ENCODE peak calls at places on chromosome 15, in seven cellular contexts. P is colonic mucosa, J is A549, Q is pancreas, Y is tibial nerve, D is hepatocyte, E is astrocyte of the spinal cord. F is an unnamed sample.

GRCh38 chr15:90004252-90004651 is 3.1 kb downstream of the ZNF710 start:
- DNase-seq in P (no peak), J (no peak), Q (no peak), Y (no peak), D (peak; percentile 49), E (no peak), F (no peak)

GRCh38 chr15:86164222-86164898 is 84.7 kb downstream of the AGBL1 start:
- DNase-seq in P (no peak), J (no peak), Q (no peak), Y (no peak), D (peak; percentile 68), E (no peak), F (no peak)

GRCh38 chr15:59335197-59335786 is 37.4 kb downstream of the MYO1E start:
- DNase-seq in P (no peak), J (no peak), Q (no peak), Y (no peak), D (no peak), E (peak; percentile 49), F (no peak)

GRCh38 chr15:67768592-67768991 is 56.7 kb upstream of the SKOR1 start:
- DNase-seq in P (no peak), J (no peak), Q (no peak), Y (no peak), D (no peak), E (no peak), F (no peak)

GRCh38 chr15:90101130-90101968 is 919 bp downstream of the IDH2 start:
- DNase-seq in P (peak; percentile 58), J (no peak), Q (peak; percentile 69), Y (no peak), D (peak; percentile 58), E (no peak), F (peak; percentile 39)

GRCh38 chr15:76057332-76058000 is 2.3 kb upstream of the TMEM266 start:
- DNase-seq in P (peak; percentile 33), J (peak; percentile 53), Q (no peak), Y (no peak), D (peak; percentile 68), E (peak; percentile 35), F (peak; percentile 60)

GRCh38 chr15:60299452-60300047 is 98.2 kb downstream of the ANXA2 start:
- DNase-seq in P (peak; percentile 26), J (no peak), Q (peak; percentile 31), Y (no peak), D (peak; percentile 5), E (peak; percentile 6), F (no peak)

GRCh38 chr15:51310064-51310463 is 28.3 kb downstream of the CYP19A1 start:
- DNase-seq in P (no peak), J (no peak), Q (no peak), Y (no peak), D (no peak), E (peak; percentile 10), F (peak; percentile 74)

GRCh38 chr15:31786360-31786759 is 244.0 kb upstream of the CHRNA7 start:
- DNase-seq in P (no peak), J (no peak), Q (no peak), Y (no peak), D (no peak), E (no peak), F (no peak)

GRCh38 chr15:44075535-44075934 is 119.5 kb downstream of the FRMD5 start:
- DNase-seq in P (no peak), J (no peak), Q (no peak), Y (no peak), D (no peak), E (peak; percentile 32), F (no peak)

GRCh38 chr15:25933456-25934158 is 70.5 kb upstream of the ATP10A start:
- DNase-seq in P (peak; percentile 34), J (peak; percentile 85), Q (peak; percentile 41), Y (peak; percentile 22), D (peak; percentile 87), E (peak; percentile 83), F (peak; percentile 42)

GRCh38 chr15:59622289-59622688 is 10.7 kb downstream of the GCNT3 start:
- DNase-seq in P (peak; percentile 80), J (peak; percentile 86), Q (no peak), Y (no peak), D (peak; percentile 78), E (peak; percentile 36), F (peak; percentile 70)

GRCh38 chr15:88221836-88222235 is 34.7 kb downstream of the NTRK3 start:
- DNase-seq in P (no peak), J (no peak), Q (no peak), Y (no peak), D (no peak), E (no peak), F (no peak)

GRCh38 chr15:40307421-40308165 is at the start of gene PLCB2:
- DNase-seq in P (peak; percentile 49), J (no peak), Q (no peak), Y (no peak), D (no peak), E (no peak), F (no peak)

GRCh38 chr15:34721802-34722795 is 32.7 kb downstream of the GJD2 start:
- DNase-seq in P (no peak), J (peak; percentile 59), Q (peak; percentile 22), Y (peak; percentile 28), D (peak; percentile 52), E (peak; percentile 17), F (peak; percentile 31)

GRCh38 chr15:45126535-45127158 is 3.0 kb downstream of the DUOXA1 start:
- DNase-seq in P (peak; percentile 45), J (peak; percentile 17), Q (no peak), Y (no peak), D (no peak), E (no peak), F (peak; percentile 54)

GRCh38 chr15:73172508-73172907 is 120.2 kb downstream of the NEO1 start:
- DNase-seq in P (no peak), J (no peak), Q (no peak), Y (no peak), D (no peak), E (no peak), F (no peak)

GRCh38 chr15:68042855-68043222 is 11.3 kb upstream of the PIAS1 start:
- DNase-seq in P (no peak), J (no peak), Q (no peak), Y (no peak), D (no peak), E (no peak), F (no peak)

GRCh38 chr15:92693922-92694331 is 38.4 kb upstream of the FAM174B start:
- DNase-seq in P (no peak), J (peak; percentile 72), Q (no peak), Y (no peak), D (peak; percentile 43), E (no peak), F (peak; percentile 50)

GRCh38 chr15:39174332-39174731 is 406.5 kb upstream of the THBS1 start:
- DNase-seq in P (no peak), J (no peak), Q (no peak), Y (no peak), D (no peak), E (no peak), F (no peak)

GRCh38 chr15:39167114-39168058 is 413.5 kb upstream of the THBS1 start:
- DNase-seq in P (no peak), J (no peak), Q (no peak), Y (no peak), D (no peak), E (no peak), F (no peak)

GRCh38 chr15:39173426-39173825 is 407.5 kb upstream of the THBS1 start:
- DNase-seq in P (no peak), J (no peak), Q (no peak), Y (no peak), D (no peak), E (no peak), F (no peak)

GRCh38 chr15:39172380-39173281 is 408.2 kb upstream of the THBS1 start:
- DNase-seq in P (no peak), J (no peak), Q (no peak), Y (no peak), D (peak; percentile 39), E (peak; percentile 77), F (peak; percentile 80)

GRCh38 chr15:39171944-39172368 is 408.9 kb upstream of the THBS1 start:
- DNase-seq in P (peak; percentile 54), J (peak; percentile 93), Q (peak; percentile 31), Y (peak; percentile 24), D (peak; percentile 85), E (peak; percentile 97), F (peak; percentile 99)
- TF ChIP-seq CTCF in P (peak; percentile 21), J (peak; percentile 66), Q (no peak), Y (no peak), D (peak; percentile 70), E (peak; percentile 49), F (peak; percentile 78)

DNA sequence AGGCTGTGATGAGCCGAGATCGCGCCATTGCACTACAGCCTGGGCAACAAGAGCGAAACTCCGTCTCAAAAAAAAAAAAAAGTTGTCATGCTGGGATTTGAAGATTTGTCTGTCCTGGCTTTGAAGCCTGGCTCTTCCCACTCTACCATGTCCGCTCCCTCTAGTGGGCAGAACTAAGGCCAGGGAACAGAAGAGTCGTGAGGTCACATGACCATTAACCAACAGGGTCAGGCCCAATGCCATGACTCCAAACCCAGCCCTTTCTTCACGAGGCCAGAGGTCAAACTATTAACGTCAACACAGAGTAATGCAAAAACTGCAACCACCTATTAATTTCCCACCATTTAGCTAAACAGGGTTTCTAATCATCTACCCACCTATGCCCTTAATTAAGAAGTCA is 212.1 kb downstream of the ADAMTS17 start:
- DNase-seq in P (no peak), J (no peak), Q (no peak), Y (no peak), D (no peak), E (no peak), F (no peak)
- TF ChIP-seq CTCF in P (no peak), J (no peak), Q (no peak), Y (no peak), D (no peak), E (peak; percentile 16), F (peak; percentile 32)

DNA sequence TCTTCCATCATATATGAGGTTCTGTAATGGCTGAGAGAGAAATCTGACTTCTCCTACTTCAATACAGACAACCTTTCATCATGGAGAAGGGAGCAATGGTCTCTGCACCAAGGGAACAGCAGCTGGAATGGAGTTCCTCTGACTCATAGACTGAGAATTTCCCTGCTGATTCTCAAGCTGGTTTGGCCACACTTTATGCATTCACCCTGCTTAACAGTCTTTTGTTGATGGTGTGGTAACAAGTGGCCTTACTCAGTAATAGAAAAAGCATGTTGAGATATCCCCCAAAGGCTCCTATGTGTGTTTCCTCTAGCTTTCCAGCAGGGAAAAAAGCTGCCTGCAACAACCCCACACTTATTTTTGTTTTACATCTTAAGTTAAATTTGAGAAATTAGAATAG is 138.1 kb downstream of the GREM1 start:
- DNase-seq in P (no peak), J (peak; percentile 93), Q (no peak), Y (no peak), D (peak; percentile 53), E (peak; percentile 99), F (peak; percentile 99)
- TF ChIP-seq CTCF in P (no peak), J (no peak), Q (no peak), Y (no peak), D (no peak), E (peak; percentile 10), F (peak; percentile 19)

DNA sequence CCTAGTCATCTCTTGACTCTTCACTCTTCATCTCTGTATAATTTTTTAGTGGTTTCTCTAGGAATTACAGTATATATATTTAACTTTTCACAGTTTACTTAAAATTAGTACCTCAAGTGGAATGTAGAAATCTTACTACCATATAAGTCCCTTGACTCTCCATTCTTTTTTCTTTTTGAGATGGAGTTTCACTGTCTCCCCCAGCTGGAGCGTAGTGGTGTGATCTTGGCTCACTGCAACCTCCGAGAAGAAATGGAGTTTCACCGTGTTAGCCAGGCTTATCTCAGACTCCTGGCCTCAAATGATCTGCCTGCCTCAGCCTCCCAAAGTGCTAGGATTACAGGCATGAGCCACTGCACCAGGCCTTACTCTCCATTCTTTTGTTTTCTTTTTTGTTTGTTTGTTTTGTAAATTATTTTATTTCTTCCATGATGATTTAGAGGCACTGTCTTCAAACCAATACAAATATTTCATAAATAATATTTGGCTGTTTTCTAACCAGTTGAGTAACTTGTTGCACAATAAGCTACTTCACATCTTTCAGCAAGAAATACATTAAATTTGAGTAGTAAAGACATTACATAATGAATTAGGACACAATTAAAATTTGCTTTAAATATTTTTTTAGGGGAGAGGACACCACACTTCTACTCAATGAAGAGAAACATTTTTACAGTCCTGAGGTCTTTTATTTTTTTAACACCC is 144.8 kb downstream of the RBPMS2 start:
- DNase-seq in P (no peak), J (no peak), Q (no peak), Y (no peak), D (no peak), E (no peak), F (no peak)
- TF ChIP-seq CTCF in P (no peak), J (no peak), Q (no peak), Y (no peak), D (no peak), E (no peak), F (peak; percentile 7)